ENCODE peak calls at places on chromosomes 16 and 17, in eight cellular contexts. Q is GM12878, D is IMR-90, K is stomach, H is body of pancreas, R is tibial artery, X is vagina, C is AG09309. U is an unnamed sample.

GRCh38 chr16:79269211-79269863 is 331.2 kb downstream of the MAF start:
- DNase-seq in Q (peak), D (no peak), K (no peak), H (no peak), R (no peak), X (no peak), C (no peak), U (no peak)

GRCh38 chr16:24525970-24526559 is 13.3 kb upstream of the RBBP6 start:
- DNase-seq in Q (no peak), D (no peak), K (peak), H (peak), R (no peak), X (peak), C (peak), U (no peak)

GRCh38 chr16:63324306-63324705 is 1288.1 kb upstream of the CDH8 start:
- DNase-seq in Q (no peak), D (no peak), K (no peak), H (no peak), R (no peak), X (no peak), C (no peak), U (no peak)

GRCh38 chr16:61926766-61927165 is 109.5 kb downstream of the CDH8 start:
- DNase-seq in Q (no peak), D (no peak), K (no peak), H (no peak), R (no peak), X (no peak), C (no peak), U (no peak)

GRCh38 chr17:55720917-55721836 is 1.5 kb downstream of the TMEM100 start:
- DNase-seq in Q (no peak), D (no peak), K (no peak), H (no peak), R (no peak), X (no peak), C (no peak), U (no peak)

GRCh38 chr17:59760164-59760563 is 52.7 kb downstream of the VMP1 start:
- DNase-seq in Q (no peak), D (no peak), K (no peak), H (no peak), R (no peak), X (no peak), C (no peak), U (no peak)

GRCh38 chr17:73188011-73188410 is 4.8 kb upstream of the COG1 start:
- DNase-seq in Q (no peak), D (no peak), K (no peak), H (no peak), R (no peak), X (no peak), C (no peak), U (peak)

GRCh38 chr17:38604479-38605229 is 1.1 kb downstream of the SRCIN1 start:
- DNase-seq in Q (no peak), D (no peak), K (no peak), H (no peak), R (no peak), X (no peak), C (no peak), U (no peak)

GRCh38 chr17:60416368-60416925 is 5.8 kb upstream of the CHCT1 start:
- DNase-seq in Q (no peak), D (no peak), K (no peak), H (no peak), R (no peak), X (no peak), C (no peak), U (no peak)

GRCh38 chr17:79033046-79033616 is 9.2 kb downstream of the C1QTNF1 start:
- DNase-seq in Q (no peak), D (no peak), K (no peak), H (no peak), R (no peak), X (no peak), C (no peak), U (no peak)

GRCh38 chr16:17372383-17372782 is 98.4 kb downstream of the XYLT1 start:
- DNase-seq in Q (no peak), D (peak), K (no peak), H (no peak), R (no peak), X (no peak), C (no peak), U (no peak)

GRCh38 chr17:80034977-80035686 is 540 bp downstream of the TBC1D16 start:
- DNase-seq in Q (no peak), D (peak), K (no peak), H (peak), R (no peak), X (no peak), C (no peak), U (peak)

GRCh38 chr17:15945493-15946209 is 721 bp downstream of the ADORA2B start:
- DNase-seq in Q (no peak), D (peak), K (no peak), H (no peak), R (no peak), X (no peak), C (no peak), U (no peak)

GRCh38 chr16:68426355-68426652 is 22.0 kb downstream of the SMPD3 start:
- DNase-seq in Q (no peak), D (no peak), K (no peak), H (no peak), R (no peak), X (no peak), C (no peak), U (peak)

GRCh38 chr17:21289175-21289901 is 4.8 kb downstream of the MAP2K3 start:
- DNase-seq in Q (no peak), D (no peak), K (no peak), H (no peak), R (no peak), X (no peak), C (no peak), U (no peak)

GRCh38 chr16:19291459-19291858 is 5.9 kb downstream of the CLEC19A start:
- DNase-seq in Q (no peak), D (no peak), K (no peak), H (peak), R (no peak), X (no peak), C (no peak), U (peak)

GRCh38 chr16:81810894-81811538 is 31.9 kb downstream of the PLCG2 start:
- DNase-seq in Q (peak), D (no peak), K (no peak), H (no peak), R (no peak), X (no peak), C (no peak), U (no peak)

GRCh38 chr17:71188811-71189492 is 931.9 kb upstream of the SOX9 start:
- DNase-seq in Q (no peak), D (peak), K (no peak), H (no peak), R (no peak), X (no peak), C (peak), U (peak)

GRCh38 chr17:57109393-57110151 is 24.5 kb downstream of the AKAP1 start:
- DNase-seq in Q (no peak), D (peak), K (no peak), H (no peak), R (no peak), X (no peak), C (no peak), U (no peak)

DNA sequence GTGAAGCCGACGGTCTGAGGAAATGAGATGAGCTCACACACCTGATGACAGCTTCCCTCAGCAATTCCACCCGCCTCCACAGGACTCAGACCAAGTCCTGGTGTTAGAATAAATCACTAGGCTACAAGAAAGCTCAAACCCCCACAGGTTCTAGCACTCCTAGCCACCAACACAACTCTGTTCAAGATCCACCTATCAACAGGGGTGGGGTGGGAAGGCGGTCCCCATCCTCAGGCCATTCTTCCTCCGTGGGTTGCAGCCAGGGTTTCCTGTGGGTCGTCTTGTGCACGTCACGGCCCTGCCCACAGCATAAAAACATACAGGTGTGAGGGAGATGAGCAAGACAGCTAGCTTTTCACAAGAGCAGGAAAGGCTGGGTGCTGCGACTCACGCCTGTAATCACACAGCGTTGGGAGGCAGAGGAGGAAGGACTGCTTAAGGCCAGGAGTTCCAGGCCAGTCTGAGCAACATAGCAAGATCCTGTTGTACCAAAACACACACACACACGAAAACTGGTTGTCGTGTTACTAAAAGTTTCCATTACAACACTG is 81.1 kb downstream of the ANKRD11 start:
- DNase-seq in Q (no peak), D (peak), K (no peak), H (no peak), R (no peak), X (no peak), C (no peak), U (peak)
- H3K4me3 ChIP-seq in Q (no peak), D (no peak), K (no peak), H (no peak), R (no peak), X (no peak), C (no peak), U (no peak)

DNA sequence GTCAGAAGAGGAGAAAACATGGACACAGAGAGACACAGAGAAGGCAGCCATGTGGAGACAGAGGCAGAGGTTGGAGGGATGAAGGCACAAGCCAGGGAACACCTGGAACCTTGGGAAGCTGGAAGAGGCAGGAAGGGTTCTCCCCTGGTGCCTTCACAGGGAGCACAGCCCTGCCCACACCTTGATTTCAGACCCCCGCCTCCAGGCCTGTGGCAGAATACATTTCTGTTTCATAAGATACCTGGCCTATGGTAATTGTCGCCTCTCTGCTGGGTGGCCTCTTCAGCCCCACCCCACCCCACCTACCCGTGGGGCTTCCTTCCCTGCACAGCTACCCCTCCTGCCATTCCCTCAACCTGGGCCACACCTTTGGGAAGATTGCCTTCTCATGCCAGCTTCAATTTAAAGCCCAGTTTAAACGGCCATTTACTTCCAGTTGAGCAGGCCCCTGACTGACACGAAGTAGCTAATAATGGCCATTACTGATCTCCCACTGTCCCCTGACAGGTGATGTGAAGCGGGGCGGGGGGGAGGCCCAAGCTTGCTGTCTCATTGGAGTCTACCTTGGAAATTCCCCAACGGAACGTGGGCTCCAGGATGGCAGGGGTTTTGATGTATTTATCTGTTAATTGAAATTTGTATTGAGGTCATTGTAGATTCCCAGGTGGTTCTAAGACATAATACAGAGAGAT is 291.7 kb upstream of the FOXF1 start:
- DNase-seq in Q (no peak), D (no peak), K (no peak), H (no peak), R (no peak), X (no peak), C (no peak), U (no peak)
- H3K4me3 ChIP-seq in Q (no peak), D (no peak), K (no peak), H (no peak), R (no peak), X (no peak), C (no peak), U (no peak)

GRCh38 chr16:29743827-29744531 is 1.8 kb downstream of the C16orf54 start:
- DNase-seq in Q (no peak), D (no peak), K (no peak), H (no peak), R (no peak), X (no peak), C (no peak), U (no peak)
- H3K4me3 ChIP-seq in Q (no peak), D (no peak), K (peak), H (no peak), R (no peak), X (no peak), C (no peak), U (no peak)

GRCh38 chr16:12358898-12359297 is 382.4 kb downstream of the SNX29 start:
- DNase-seq in Q (no peak), D (no peak), K (no peak), H (no peak), R (no peak), X (no peak), C (no peak), U (no peak)

GRCh38 chr16:12356622-12357365 is 380.3 kb downstream of the SNX29 start:
- DNase-seq in Q (no peak), D (no peak), K (no peak), H (no peak), R (no peak), X (no peak), C (no peak), U (no peak)

GRCh38 chr16:12360240-12360639 is 383.7 kb downstream of the SNX29 start:
- DNase-seq in Q (no peak), D (no peak), K (no peak), H (no peak), R (no peak), X (no peak), C (no peak), U (no peak)

GRCh38 chr16:12362482-12363458 is 386.2 kb downstream of the SNX29 start:
- DNase-seq in Q (no peak), D (peak), K (no peak), H (no peak), R (peak), X (no peak), C (peak), U (peak)

GRCh38 chr16:12361016-12361415 is 384.5 kb downstream of the SNX29 start:
- DNase-seq in Q (no peak), D (no peak), K (no peak), H (no peak), R (no peak), X (no peak), C (no peak), U (no peak)
- H3K4me3 ChIP-seq in Q (no peak), D (no peak), K (no peak), H (no peak), R (no peak), X (no peak), C (no peak), U (no peak)

GRCh38 chr17:62703776-62704380 is 76.4 kb downstream of the MRC2 start:
- DNase-seq in Q (no peak), D (peak), K (peak), H (peak), R (peak), X (no peak), C (no peak), U (peak)
- H3K4me3 ChIP-seq in Q (peak), D (peak), K (peak), H (peak), R (peak), X (peak), C (peak), U (peak)

GRCh38 chr16:86877835-86878234 is 299.5 kb downstream of the FOXL1 start:
- DNase-seq in Q (no peak), D (no peak), K (no peak), H (no peak), R (no peak), X (no peak), C (no peak), U (no peak)

GRCh38 chr16:86880316-86881117 is 302.2 kb downstream of the FOXL1 start:
- DNase-seq in Q (no peak), D (peak), K (no peak), H (no peak), R (no peak), X (no peak), C (no peak), U (peak)

GRCh38 chr16:86877108-86877507 is 298.8 kb downstream of the FOXL1 start:
- DNase-seq in Q (no peak), D (no peak), K (no peak), H (no peak), R (no peak), X (no peak), C (no peak), U (no peak)

GRCh38 chr16:86879268-86879667 is 300.9 kb downstream of the FOXL1 start:
- DNase-seq in Q (no peak), D (no peak), K (no peak), H (no peak), R (no peak), X (no peak), C (no peak), U (no peak)

GRCh38 chr16:86878290-86879160 is 300.2 kb downstream of the FOXL1 start:
- DNase-seq in Q (no peak), D (no peak), K (no peak), H (no peak), R (no peak), X (no peak), C (no peak), U (no peak)
- H3K4me3 ChIP-seq in Q (no peak), D (no peak), K (no peak), H (no peak), R (no peak), X (no peak), C (no peak), U (no peak)

DNA sequence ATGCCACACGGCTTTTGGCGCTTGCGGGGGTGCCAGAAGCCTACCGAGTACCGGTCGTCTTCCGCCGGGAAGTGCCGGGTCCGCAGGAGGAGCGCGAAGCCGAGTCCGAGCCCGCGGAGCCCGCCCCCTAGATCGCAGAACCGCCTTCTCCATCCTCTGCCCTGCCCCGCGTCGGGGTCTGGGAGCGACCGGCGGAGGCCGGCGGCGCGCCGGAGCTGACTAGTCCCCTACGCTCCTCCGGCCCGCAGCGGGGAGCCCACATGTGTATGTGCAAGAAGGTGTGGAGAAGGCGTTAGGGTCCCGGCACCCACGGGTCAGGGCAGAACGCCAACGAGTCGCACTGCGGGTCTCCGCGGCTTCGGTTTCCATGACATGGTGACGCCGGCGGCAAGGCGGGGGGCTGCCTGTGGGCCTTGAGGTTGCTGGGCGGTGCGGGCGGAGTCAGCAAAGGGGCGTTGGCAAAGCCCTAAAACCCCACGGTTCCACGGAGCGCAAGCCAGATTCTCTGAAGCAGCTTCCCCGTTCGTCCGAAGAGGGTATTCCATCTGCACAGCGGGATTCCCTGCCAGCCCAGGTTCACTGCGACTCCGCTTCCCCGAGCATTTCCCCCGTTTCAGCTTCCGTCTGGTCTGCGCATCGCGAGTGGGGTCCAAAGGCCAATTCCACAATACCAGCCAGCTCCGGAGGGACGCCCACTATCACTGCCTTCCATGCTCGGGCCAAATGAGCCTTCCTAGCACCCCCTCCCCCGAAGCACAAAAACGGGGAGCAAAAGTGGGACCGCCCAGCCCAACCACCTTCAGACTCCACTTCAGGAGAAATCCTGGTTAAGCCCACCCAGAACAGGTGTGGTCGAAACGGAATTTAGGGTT is 2.3 kb upstream of the LHX1 start:
- DNase-seq in Q (no peak), D (no peak), K (no peak), H (no peak), R (no peak), X (no peak), C (no peak), U (no peak)
- H3K4me3 ChIP-seq in Q (no peak), D (no peak), K (peak), H (no peak), R (peak), X (no peak), C (no peak), U (no peak)